ENCODE peak calls at places on chromosomes 5 and 9, in five cellular contexts. One of them, this sample, is unnamed.

GRCh38 chr5:134142088-134142487 is 27.6 kb downstream of the TCF7 start:
- DNase-seq in ovary: no peak
- DNase-seq in mesenchymal stem cell: no peak
- DNase-seq in fibroblast of lung: no peak
- DNase-seq in cardiac muscle cell: no peak
- DNase-seq in this sample: no peak

GRCh38 chr9:4229252-4229651 is 70.6 kb downstream of the GLIS3 start:
- DNase-seq in ovary: no peak
- DNase-seq in mesenchymal stem cell: no peak
- DNase-seq in fibroblast of lung: no peak
- DNase-seq in cardiac muscle cell: no peak
- DNase-seq in this sample: no peak

GRCh38 chr9:82147798-82148440 is 159.3 kb downstream of the SPATA31D1 start:
- DNase-seq in ovary: no peak
- DNase-seq in mesenchymal stem cell: no peak
- DNase-seq in fibroblast of lung: peak; percentile 62
- DNase-seq in cardiac muscle cell: no peak
- DNase-seq in this sample: no peak

GRCh38 chr9:119283118-119283794 is 86.0 kb downstream of the BRINP1 start:
- DNase-seq in ovary: no peak
- DNase-seq in mesenchymal stem cell: no peak
- DNase-seq in fibroblast of lung: peak; percentile 90
- DNase-seq in cardiac muscle cell: peak; percentile 13
- DNase-seq in this sample: no peak

GRCh38 chr5:44974813-44975212 is 166.1 kb downstream of the MRPS30 start:
- DNase-seq in ovary: no peak
- DNase-seq in mesenchymal stem cell: no peak
- DNase-seq in fibroblast of lung: no peak
- DNase-seq in cardiac muscle cell: no peak
- DNase-seq in this sample: no peak

GRCh38 chr9:95189230-95190098 is 128.0 kb downstream of the FANCC start:
- DNase-seq in ovary: peak; percentile 34
- DNase-seq in mesenchymal stem cell: peak; percentile 95
- DNase-seq in fibroblast of lung: peak; percentile 86
- DNase-seq in cardiac muscle cell: peak; percentile 86
- DNase-seq in this sample: no peak

GRCh38 chr5:77423022-77423750 is 68.9 kb downstream of the WDR41 start:
- DNase-seq in ovary: no peak
- DNase-seq in mesenchymal stem cell: peak; percentile 55
- DNase-seq in fibroblast of lung: peak; percentile 41
- DNase-seq in cardiac muscle cell: no peak
- DNase-seq in this sample: no peak

GRCh38 chr5:137822158-137822764 is 45.4 kb upstream of the MYOT start:
- DNase-seq in ovary: no peak
- DNase-seq in mesenchymal stem cell: peak; percentile 41
- DNase-seq in fibroblast of lung: peak; percentile 36
- DNase-seq in cardiac muscle cell: peak; percentile 78
- DNase-seq in this sample: peak; percentile 72

GRCh38 chr5:56126487-56127179 is 106.5 kb downstream of the ANKRD55 start:
- DNase-seq in ovary: no peak
- DNase-seq in mesenchymal stem cell: no peak
- DNase-seq in fibroblast of lung: peak; percentile 73
- DNase-seq in cardiac muscle cell: peak; percentile 72
- DNase-seq in this sample: no peak

GRCh38 chr9:109496126-109496707 is 1.9 kb downstream of the PTPN3 start:
- DNase-seq in ovary: no peak
- DNase-seq in mesenchymal stem cell: no peak
- DNase-seq in fibroblast of lung: no peak
- DNase-seq in cardiac muscle cell: no peak
- DNase-seq in this sample: no peak

GRCh38 chr5:74325866-74326265 is 314.7 kb downstream of the ENC1 start:
- DNase-seq in ovary: no peak
- DNase-seq in mesenchymal stem cell: peak; percentile 16
- DNase-seq in fibroblast of lung: peak; percentile 79
- DNase-seq in cardiac muscle cell: no peak
- DNase-seq in this sample: peak; percentile 49

GRCh38 chr5:154868702-154869101 is 10.3 kb downstream of the CNOT8 start:
- DNase-seq in ovary: no peak
- DNase-seq in mesenchymal stem cell: no peak
- DNase-seq in fibroblast of lung: no peak
- DNase-seq in cardiac muscle cell: peak; percentile 20
- DNase-seq in this sample: no peak

GRCh38 chr9:126503333-126504085 is 110.2 kb upstream of the LMX1B start:
- DNase-seq in ovary: no peak
- DNase-seq in mesenchymal stem cell: peak; percentile 62
- DNase-seq in fibroblast of lung: peak; percentile 36
- DNase-seq in cardiac muscle cell: no peak
- DNase-seq in this sample: no peak

GRCh38 chr5:150508828-150509227 is 897 bp downstream of the NDST1 start:
- DNase-seq in ovary: no peak
- DNase-seq in mesenchymal stem cell: no peak
- DNase-seq in fibroblast of lung: no peak
- DNase-seq in cardiac muscle cell: no peak
- DNase-seq in this sample: no peak

GRCh38 chr9:127173063-127173462 is 50.6 kb upstream of the ANGPTL2 start:
- DNase-seq in ovary: peak; percentile 6
- DNase-seq in mesenchymal stem cell: no peak
- DNase-seq in fibroblast of lung: no peak
- DNase-seq in cardiac muscle cell: no peak
- DNase-seq in this sample: no peak

GRCh38 chr9:107772988-107773387 is 283.4 kb upstream of the KLF4 start:
- DNase-seq in ovary: no peak
- DNase-seq in mesenchymal stem cell: no peak
- DNase-seq in fibroblast of lung: no peak
- DNase-seq in cardiac muscle cell: no peak
- DNase-seq in this sample: no peak

GRCh38 chr5:179792612-179793469 is 945 bp upstream of the LTC4S start:
- DNase-seq in ovary: peak; percentile 30
- DNase-seq in mesenchymal stem cell: no peak
- DNase-seq in fibroblast of lung: no peak
- DNase-seq in cardiac muscle cell: no peak
- DNase-seq in this sample: no peak

GRCh38 chr9:36865731-36866635 is 168.1 kb downstream of the PAX5 start:
- DNase-seq in ovary: no peak
- DNase-seq in mesenchymal stem cell: no peak
- DNase-seq in fibroblast of lung: no peak
- DNase-seq in cardiac muscle cell: no peak
- DNase-seq in this sample: no peak

GRCh38 chr9:105091004-105091640 is 153.3 kb upstream of the SLC44A1 start:
- DNase-seq in ovary: no peak
- DNase-seq in mesenchymal stem cell: no peak
- DNase-seq in fibroblast of lung: no peak
- DNase-seq in cardiac muscle cell: no peak
- DNase-seq in this sample: no peak

GRCh38 chr9:131099088-131099611 is 2.8 kb downstream of the AIF1L start:
- DNase-seq in ovary: no peak
- DNase-seq in mesenchymal stem cell: no peak
- DNase-seq in fibroblast of lung: no peak
- DNase-seq in cardiac muscle cell: no peak
- DNase-seq in this sample: peak; percentile 82

GRCh38 chr5:135493406-135494180 is 41.4 kb upstream of the TIFAB start:
- DNase-seq in ovary: no peak
- DNase-seq in mesenchymal stem cell: peak; percentile 16
- DNase-seq in fibroblast of lung: peak; percentile 92
- DNase-seq in cardiac muscle cell: peak; percentile 84
- DNase-seq in this sample: peak; percentile 42

GRCh38 chr9:111657051-111657450 is 4.4 kb upstream of the GNG10 start:
- DNase-seq in ovary: no peak
- DNase-seq in mesenchymal stem cell: no peak
- DNase-seq in fibroblast of lung: no peak
- DNase-seq in cardiac muscle cell: no peak
- DNase-seq in this sample: no peak

GRCh38 chr5:77152441-77152840 is 58.0 kb upstream of the PDE8B start:
- DNase-seq in ovary: no peak
- DNase-seq in mesenchymal stem cell: no peak
- DNase-seq in fibroblast of lung: no peak
- DNase-seq in cardiac muscle cell: no peak
- DNase-seq in this sample: no peak

GRCh38 chr5:125011982-125012381 is 265.5 kb upstream of the ZNF608 start:
- DNase-seq in ovary: no peak
- DNase-seq in mesenchymal stem cell: no peak
- DNase-seq in fibroblast of lung: no peak
- DNase-seq in cardiac muscle cell: no peak
- DNase-seq in this sample: no peak

GRCh38 chr9:82108881-82109280 is 120.3 kb downstream of the SPATA31D1 start:
- DNase-seq in ovary: no peak
- DNase-seq in mesenchymal stem cell: no peak
- DNase-seq in fibroblast of lung: no peak
- DNase-seq in cardiac muscle cell: no peak
- DNase-seq in this sample: no peak

GRCh38 chr5:96790851-96791513 is 16.8 kb downstream of the ERAP1 start:
- DNase-seq in ovary: no peak
- DNase-seq in mesenchymal stem cell: peak; percentile 65
- DNase-seq in fibroblast of lung: peak; percentile 72
- DNase-seq in cardiac muscle cell: peak; percentile 25
- DNase-seq in this sample: peak; percentile 26

GRCh38 chr9:34375901-34376595 is 650 bp downstream of the MYORG start:
- DNase-seq in ovary: peak; percentile 36
- DNase-seq in mesenchymal stem cell: peak; percentile 30
- DNase-seq in fibroblast of lung: peak; percentile 38
- DNase-seq in cardiac muscle cell: no peak
- DNase-seq in this sample: peak; percentile 39
- H3K4me1 ChIP-seq in ovary: peaks cover 11% of the 10 kb centered on the region
- H3K4me1 ChIP-seq in mesenchymal stem cell: peaks cover 28% of the 10 kb centered on the region
- H3K4me1 ChIP-seq in fibroblast of lung: peaks cover 3% of the 10 kb centered on the region
- H3K4me1 ChIP-seq in cardiac muscle cell: no peaks in the 10 kb centered on the region
- H3K4me1 ChIP-seq in this sample: peaks cover 56% of the 10 kb centered on the region

GRCh38 chr5:78717674-78718073 is 69.1 kb upstream of the LHFPL2 start:
- DNase-seq in ovary: no peak
- DNase-seq in mesenchymal stem cell: peak; percentile 72
- DNase-seq in fibroblast of lung: peak; percentile 63
- DNase-seq in cardiac muscle cell: no peak
- DNase-seq in this sample: no peak

GRCh38 chr5:78719504-78720233 is 71.1 kb upstream of the LHFPL2 start:
- DNase-seq in ovary: no peak
- DNase-seq in mesenchymal stem cell: no peak
- DNase-seq in fibroblast of lung: no peak
- DNase-seq in cardiac muscle cell: no peak
- DNase-seq in this sample: no peak

GRCh38 chr5:78716221-78716620 is 67.6 kb upstream of the LHFPL2 start:
- DNase-seq in ovary: no peak
- DNase-seq in mesenchymal stem cell: no peak
- DNase-seq in fibroblast of lung: peak; percentile 76
- DNase-seq in cardiac muscle cell: no peak
- DNase-seq in this sample: no peak

GRCh38 chr5:78718827-78719226 is 70.3 kb upstream of the LHFPL2 start:
- DNase-seq in ovary: no peak
- DNase-seq in mesenchymal stem cell: no peak
- DNase-seq in fibroblast of lung: peak; percentile 46
- DNase-seq in cardiac muscle cell: no peak
- DNase-seq in this sample: no peak

DNA sequence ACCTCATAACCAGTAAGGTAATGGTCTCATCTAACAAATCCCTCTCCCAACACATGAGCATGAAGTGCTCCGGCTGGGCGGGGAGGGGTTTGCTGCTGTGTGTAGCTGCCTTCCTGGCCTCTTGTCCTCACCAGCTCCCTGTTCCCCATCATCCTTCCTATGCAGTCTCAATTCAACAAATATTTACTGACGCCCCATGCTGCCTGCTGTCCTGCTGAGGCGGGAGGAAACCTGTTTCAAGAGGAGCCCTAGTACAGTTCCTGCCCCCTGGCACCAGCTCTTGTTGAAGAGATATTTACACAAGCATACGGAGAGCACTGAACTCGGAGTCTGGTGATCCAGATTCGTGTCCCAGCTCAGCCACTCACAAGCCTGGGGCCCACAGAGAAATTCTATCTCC is 69.6 kb upstream of the LHFPL2 start:
- DNase-seq in ovary: no peak
- DNase-seq in mesenchymal stem cell: no peak
- DNase-seq in fibroblast of lung: no peak
- DNase-seq in cardiac muscle cell: no peak
- DNase-seq in this sample: no peak
- H3K4me1 ChIP-seq in ovary: no peaks in the 10 kb centered on the region
- H3K4me1 ChIP-seq in mesenchymal stem cell: peaks cover 17% of the 10 kb centered on the region
- H3K4me1 ChIP-seq in fibroblast of lung: no peaks in the 10 kb centered on the region
- H3K4me1 ChIP-seq in cardiac muscle cell: peaks cover 3% of the 10 kb centered on the region
- H3K4me1 ChIP-seq in this sample: peaks cover 2% of the 10 kb centered on the region

GRCh38 chr5:14156611-14157493 is 13.7 kb downstream of the TRIO start:
- DNase-seq in ovary: peak; percentile 39
- DNase-seq in mesenchymal stem cell: peak; percentile 99
- DNase-seq in fibroblast of lung: peak; percentile 99
- DNase-seq in cardiac muscle cell: peak; percentile 95
- DNase-seq in this sample: peak; percentile 79
- H3K4me1 ChIP-seq in ovary: peaks cover 17% of the 10 kb centered on the region
- H3K4me1 ChIP-seq in mesenchymal stem cell: peaks cover 33% of the 10 kb centered on the region
- H3K4me1 ChIP-seq in fibroblast of lung: peaks cover 46% of the 10 kb centered on the region
- H3K4me1 ChIP-seq in cardiac muscle cell: peaks cover 36% of the 10 kb centered on the region
- H3K4me1 ChIP-seq in this sample: peaks cover 46% of the 10 kb centered on the region

GRCh38 chr5:107063511-107063910 is 607.2 kb downstream of the EFNA5 start:
- DNase-seq in ovary: no peak
- DNase-seq in mesenchymal stem cell: no peak
- DNase-seq in fibroblast of lung: peak; percentile 27
- DNase-seq in cardiac muscle cell: no peak
- DNase-seq in this sample: peak; percentile 77
- H3K4me1 ChIP-seq in ovary: no peaks in the 10 kb centered on the region
- H3K4me1 ChIP-seq in mesenchymal stem cell: no peaks in the 10 kb centered on the region
- H3K4me1 ChIP-seq in fibroblast of lung: no peaks in the 10 kb centered on the region
- H3K4me1 ChIP-seq in cardiac muscle cell: no peaks in the 10 kb centered on the region
- H3K4me1 ChIP-seq in this sample: no peaks in the 10 kb centered on the region

GRCh38 chr9:134360897-134361296 is 34.6 kb downstream of the RXRA start:
- DNase-seq in ovary: no peak
- DNase-seq in mesenchymal stem cell: no peak
- DNase-seq in fibroblast of lung: peak; percentile 61
- DNase-seq in cardiac muscle cell: peak; percentile 55
- DNase-seq in this sample: no peak

GRCh38 chr9:134358968-134359319 is 32.7 kb downstream of the RXRA start:
- DNase-seq in ovary: no peak
- DNase-seq in mesenchymal stem cell: no peak
- DNase-seq in fibroblast of lung: no peak
- DNase-seq in cardiac muscle cell: no peak
- DNase-seq in this sample: no peak

GRCh38 chr9:134359493-134360179 is 33.4 kb downstream of the RXRA start:
- DNase-seq in ovary: no peak
- DNase-seq in mesenchymal stem cell: no peak
- DNase-seq in fibroblast of lung: no peak
- DNase-seq in cardiac muscle cell: no peak
- DNase-seq in this sample: peak; percentile 81

GRCh38 chr9:134361426-134361825 is 35.2 kb downstream of the RXRA start:
- DNase-seq in ovary: no peak
- DNase-seq in mesenchymal stem cell: no peak
- DNase-seq in fibroblast of lung: no peak
- DNase-seq in cardiac muscle cell: no peak
- DNase-seq in this sample: peak; percentile 77

GRCh38 chr9:134360180-134360759 is 34.0 kb downstream of the RXRA start:
- DNase-seq in ovary: no peak
- DNase-seq in mesenchymal stem cell: no peak
- DNase-seq in fibroblast of lung: no peak
- DNase-seq in cardiac muscle cell: no peak
- DNase-seq in this sample: no peak
- H3K4me1 ChIP-seq in ovary: peaks cover 13% of the 10 kb centered on the region
- H3K4me1 ChIP-seq in mesenchymal stem cell: peaks cover 52% of the 10 kb centered on the region
- H3K4me1 ChIP-seq in fibroblast of lung: no peaks in the 10 kb centered on the region
- H3K4me1 ChIP-seq in cardiac muscle cell: peaks cover 16% of the 10 kb centered on the region
- H3K4me1 ChIP-seq in this sample: peaks cover 34% of the 10 kb centered on the region

This sample was measured in trophoblast cell.